ENCODE peak calls at places on chromosomes 16 and 17, in ten cellular contexts. A is cardiac septum; O is HT-29; B is NCI-H1417 treated with DMSO at 0.1 percent for 48 hours; J is NCI-H345; D is GM12891; G is ELR; C is Caco-2; T is fibroblast of pulmonary artery; H is activated effector memory CD4-positive, alpha-beta T cell treated with Interleukin-2 at 50 U/mL for 16 hours. Y is an unnamed sample.

GRCh38 chr16:58048494-58048893 is 22.9 kb downstream of the MMP15 start:
- DNase-seq in A (no peak), O (no peak), B (no peak), J (no peak), D (no peak), G (no peak), C (no peak), T (no peak), H (no peak), Y (no peak)

GRCh38 chr17:9875441-9875840 is 29.6 kb downstream of the RCVRN start:
- DNase-seq in A (no peak), O (peak; percentile 61), B (no peak), J (no peak), D (no peak), G (peak; percentile 28), C (no peak), T (peak; percentile 31), H (no peak), Y (no peak)

GRCh38 chr16:963913-964695 is 6.7 kb downstream of the LMF1 start:
- DNase-seq in A (no peak), O (no peak), B (no peak), J (no peak), D (no peak), G (no peak), C (no peak), T (no peak), H (no peak), Y (no peak)

GRCh38 chr16:4780235-4780634 is 7.9 kb downstream of the SEPTIN12 start:
- DNase-seq in A (no peak), O (no peak), B (no peak), J (no peak), D (no peak), G (peak; percentile 50), C (no peak), T (no peak), H (no peak), Y (no peak)

GRCh38 chr16:1746693-1747195 is 24.6 kb downstream of the NME3 start:
- DNase-seq in A (no peak), O (no peak), B (no peak), J (no peak), D (no peak), G (peak; percentile 86), C (no peak), T (no peak), H (no peak), Y (no peak)

GRCh38 chr17:65268832-65269231 is 131.7 kb downstream of the RGS9 start:
- DNase-seq in A (no peak), O (no peak), B (no peak), J (no peak), D (no peak), G (peak; percentile 46), C (no peak), T (peak; percentile 34), H (no peak), Y (no peak)

GRCh38 chr16:27362570-27363245 is 39.3 kb upstream of the IL21R start:
- DNase-seq in A (no peak), O (no peak), B (no peak), J (no peak), D (no peak), G (no peak), C (no peak), T (no peak), H (no peak), Y (no peak)

GRCh38 chr16:81592353-81592866 is 147.8 kb downstream of the CMIP start:
- DNase-seq in A (no peak), O (no peak), B (no peak), J (no peak), D (no peak), G (no peak), C (no peak), T (no peak), H (no peak), Y (no peak)

GRCh38 chr16:8788578-8789172 is 8.8 kb downstream of the TMEM186 start:
- DNase-seq in A (no peak), O (peak; percentile 33), B (no peak), J (no peak), D (no peak), G (no peak), C (no peak), T (no peak), H (no peak), Y (no peak)

GRCh38 chr17:80519091-80519781 is 25.4 kb upstream of the RPTOR start:
- DNase-seq in A (no peak), O (no peak), B (no peak), J (no peak), D (no peak), G (no peak), C (no peak), T (no peak), H (no peak), Y (no peak)

GRCh38 chr16:2966043-2966802 is 2.1 kb downstream of the KREMEN2 start:
- DNase-seq in A (no peak), O (no peak), B (no peak), J (no peak), D (no peak), G (no peak), C (no peak), T (no peak), H (no peak), Y (no peak)

GRCh38 chr17:73267648-73268537 is 6.2 kb upstream of the CPSF4L start:
- DNase-seq in A (no peak), O (peak; percentile 53), B (no peak), J (no peak), D (no peak), G (no peak), C (no peak), T (no peak), H (no peak), Y (no peak)

GRCh38 chr17:13735861-13736260 is 134.1 kb upstream of the HS3ST3A1 start:
- DNase-seq in A (no peak), O (no peak), B (no peak), J (no peak), D (no peak), G (no peak), C (no peak), T (no peak), H (no peak), Y (no peak)

Y was measured in NCI-H187 treated with DMSO at 0.1 percent for 48 hours.